ENCODE peak calls at places on chromosomes 4 and X, in five cellular contexts. M is CD4-positive, alpha-beta memory T cell; W is body of pancreas; X is HCT116; Q is iPS DF 6.9. Y is an unnamed sample.

GRCh38 chr4:86898562-86898961 is 6.3 kb upstream of the C4orf36 start:
- DNase-seq in W (no peak), Q (no peak), X (no peak), M (no peak), Y (no peak)

GRCh38 chr4:176195184-176195978 is at the start of gene SPATA4:
- DNase-seq in M (peak; percentile 89), X (peak; percentile 73), W (peak; percentile 96), Q (peak; percentile 66), Y (peak; percentile 88)

GRCh38 chr4:6548201-6548881 is 26.6 kb upstream of the MAN2B2 start:
- DNase-seq in Q (no peak), M (no peak), W (peak; percentile 12), X (peak; percentile 46), Y (peak; percentile 55)

GRCh38 chr4:147733614-147734344 is 1.9 kb downstream of the ARHGAP10 start:
- DNase-seq in Q (no peak), M (no peak), X (no peak), W (peak; percentile 28), Y (no peak)

GRCh38 chr4:139528377-139529005 is 27.5 kb downstream of the SETD7 start:
- DNase-seq in Q (no peak), X (no peak), M (no peak), W (peak; percentile 22), Y (no peak)

GRCh38 chrX:23819385-23820234 is 36.6 kb downstream of the SAT1 start:
- DNase-seq in W (no peak), Q (no peak), M (no peak), X (no peak), Y (no peak)

GRCh38 chrX:11407331-11408110 is 114.3 kb downstream of the AMELX start:
- DNase-seq in Q (no peak), X (no peak), M (no peak), W (no peak), Y (no peak)

GRCh38 chrX:68633981-68634380 is 13.5 kb upstream of the STARD8 start:
- DNase-seq in M (no peak), X (no peak), W (no peak), Q (no peak), Y (no peak)

GRCh38 chr4:186027405-186027804 is 41.6 kb upstream of the TLR3 start:
- DNase-seq in W (no peak), X (no peak), M (no peak), Q (no peak), Y (no peak)

GRCh38 chr4:107734120-107734519 is 14.1 kb upstream of the PAPSS1 start:
- DNase-seq in W (no peak), X (no peak), Q (no peak), M (no peak), Y (no peak)

GRCh38 chr4:112860731-112861377 is 188.6 kb upstream of the ANK2 start:
- DNase-seq in Q (no peak), W (no peak), X (no peak), M (no peak), Y (no peak)
- H3K4me3 ChIP-seq in Q (no peak overlapping the region), W (no peak overlapping the region), X (no peak overlapping the region), M (no peak overlapping the region), Y (no peak overlapping the region)

DNA sequence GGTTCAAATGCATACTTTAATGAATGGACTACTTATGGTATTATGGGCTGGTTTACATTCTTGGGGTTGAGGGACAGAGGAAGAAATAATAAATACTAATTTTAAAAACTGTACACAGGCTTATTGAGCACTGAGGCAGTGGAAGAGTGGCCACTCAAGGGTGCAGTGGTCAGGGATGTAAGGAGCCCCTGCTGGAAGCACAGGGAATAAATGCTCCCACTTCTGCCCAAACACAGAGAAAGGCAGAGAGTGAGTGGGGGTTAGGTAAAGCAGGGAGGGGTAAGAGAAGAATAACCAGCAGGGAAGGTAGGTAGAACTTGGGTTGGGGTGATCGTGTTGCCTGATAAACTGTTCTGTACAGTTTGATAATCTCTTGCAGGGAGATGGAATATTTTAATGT is 60.0 kb downstream of the GAB1 start:
- DNase-seq in Q (no peak), X (no peak), M (no peak), W (no peak), Y (no peak)
- H3K4me1 ChIP-seq in Q (peaks cover 1% of the 10 kb centered on the region), X (peaks cover 2% of the 10 kb centered on the region), M (no peaks in the 10 kb centered on the region), W (peaks cover 13% of the 10 kb centered on the region), Y (peaks cover 7% of the 10 kb centered on the region)

DNA sequence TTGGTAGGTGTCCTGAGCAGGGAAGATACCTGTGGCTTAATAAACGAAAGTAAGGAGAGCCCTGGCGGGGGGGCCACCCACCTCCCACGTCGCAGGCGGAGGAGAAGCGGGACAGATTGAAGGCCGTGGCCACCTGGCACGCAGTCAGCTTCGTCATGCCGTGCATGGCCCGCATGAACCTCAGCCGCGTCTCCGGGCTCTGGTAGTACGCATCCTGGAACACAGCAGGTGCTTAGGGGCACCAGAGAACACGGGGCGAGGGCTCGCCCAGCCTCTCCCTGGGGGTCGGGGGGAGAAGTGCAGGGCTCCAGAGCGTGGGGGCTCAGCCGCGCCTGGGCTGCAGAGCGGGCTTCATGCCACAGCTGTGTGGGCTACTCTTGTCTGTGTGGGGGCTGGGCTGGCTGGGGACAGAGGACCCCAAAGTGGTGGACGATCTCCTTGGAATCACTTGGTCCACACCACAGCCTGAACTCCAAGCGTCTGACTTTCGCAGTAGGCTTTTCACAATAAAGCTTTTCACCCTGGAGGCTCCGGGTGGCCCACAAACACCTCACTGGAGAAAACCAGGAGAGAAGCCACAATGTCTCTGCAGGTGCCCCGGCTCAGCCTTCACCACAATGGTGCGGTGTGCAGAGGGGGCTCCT is 27.1 kb upstream of the SLC25A6 start:
- DNase-seq in W (no peak), M (no peak), X (no peak), Q (no peak), Y (no peak)
- H3K36me3 ChIP-seq in W (peaks cover 7% of the 10 kb centered on the region), M (peaks cover 24% of the 10 kb centered on the region), X (no peaks in the 10 kb centered on the region), Q (peaks cover 61% of the 10 kb centered on the region), Y (peaks cover 2% of the 10 kb centered on the region)

GRCh38 chr4:183586824-183587223 is 72.2 kb downstream of the RWDD4 start:
- DNase-seq in X (no peak), W (no peak), M (no peak), Q (no peak), Y (no peak)

GRCh38 chr4:183589710-183590109 is 69.3 kb downstream of the RWDD4 start:
- DNase-seq in M (no peak), W (no peak), X (no peak), Q (no peak), Y (no peak)

GRCh38 chr4:183588691-183589090 is 70.3 kb downstream of the RWDD4 start:
- DNase-seq in X (no peak), W (no peak), M (no peak), Q (no peak), Y (no peak)

GRCh38 chr4:183591301-183591700 is 67.7 kb downstream of the RWDD4 start:
- DNase-seq in M (no peak), X (no peak), W (no peak), Q (no peak), Y (no peak)

GRCh38 chr4:183588169-183588675 is 70.8 kb downstream of the RWDD4 start:
- DNase-seq in W (peak; percentile 55), M (no peak), Q (no peak), X (no peak), Y (no peak)
- H3K4me3 ChIP-seq in W (no peak overlapping the region), M (no peak overlapping the region), Q (no peak overlapping the region), X (no peak overlapping the region), Y (no peak overlapping the region)

GRCh38 chr4:118769152-118769551 is 66.8 kb downstream of the SEC24D start:
- DNase-seq in M (no peak), X (no peak), W (no peak), Q (no peak), Y (no peak)
- H3K4me1 ChIP-seq in M (no peaks in the 10 kb centered on the region), X (peaks cover 5% of the 10 kb centered on the region), W (peaks cover 16% of the 10 kb centered on the region), Q (no peaks in the 10 kb centered on the region), Y (no peaks in the 10 kb centered on the region)

GRCh38 chr4:27973056-27973455 is 1112.4 kb downstream of the STIM2 start:
- DNase-seq in M (no peak), X (no peak), Q (no peak), W (no peak), Y (no peak)
- H3K36me3 ChIP-seq in M (no peaks in the 10 kb centered on the region), X (no peaks in the 10 kb centered on the region), Q (no peaks in the 10 kb centered on the region), W (no peaks in the 10 kb centered on the region), Y (no peaks in the 10 kb centered on the region)

GRCh38 chr4:173494013-173494970 is 35.7 kb downstream of the HAND2 start:
- DNase-seq in Q (no peak), W (peak; percentile 74), X (peak; percentile 72), M (peak; percentile 66), Y (peak; percentile 68)
- H3K4me3 ChIP-seq in Q (peak overlapping the region; percentile 13), W (peak overlapping the region; percentile 16), X (peak overlapping the region; percentile 7), M (peak overlapping the region; percentile 54), Y (peak overlapping the region; percentile 33)